ENCODE peak calls at places on chromosomes 5 and 9, in ten cellular contexts. O is SK-N-SH; C is cardiac fibroblast; G is hippocampal formation; H is Calu3; K is T-helper 17 cell; Z is NCI-H1105 treated with DMSO at 0.1 percent for 48 hours; U is mucosa of descending colon; A is Kasumi-1; F is stimulated activated CD4-positive, alpha-beta T cell treated with anti-CD3 and anti-CD28 coated beads, Interleukin-1b, Interleukin-23, amount 100 ng/mL, for 24 hours. T is an unnamed sample.

GRCh38 chr9:112712678-112713077 is 5.2 kb downstream of the INIP start:
- DNase-seq in O (no peak), C (no peak), G (no peak), H (no peak), K (no peak), Z (no peak), U (no peak), A (no peak), F (no peak), T (no peak)

GRCh38 chr9:91534374-91534773 is 110.7 kb upstream of the NFIL3 start:
- DNase-seq in O (no peak), C (no peak), G (no peak), H (no peak), K (no peak), Z (no peak), U (no peak), A (no peak), F (no peak), T (no peak)

GRCh38 chr9:12554636-12555035 is 138.5 kb upstream of the TYRP1 start:
- DNase-seq in O (peak), C (peak), G (no peak), H (peak), K (no peak), Z (no peak), U (no peak), A (peak), F (no peak), T (peak)

GRCh38 chr5:18091758-18092157 is 457.5 kb downstream of the TAF11L14 start:
- DNase-seq in O (no peak), C (no peak), G (no peak), H (no peak), K (no peak), Z (no peak), U (no peak), A (no peak), F (no peak), T (no peak)

GRCh38 chr5:122999947-123000563 is 36.5 kb downstream of the PPIC start:
- DNase-seq in O (no peak), C (peak), G (no peak), H (peak), K (no peak), Z (no peak), U (no peak), A (no peak), F (peak), T (no peak)

GRCh38 chr5:172505403-172505759 is 51.1 kb upstream of the SH3PXD2B start:
- DNase-seq in O (no peak), C (no peak), G (no peak), H (no peak), K (no peak), Z (no peak), U (no peak), A (no peak), F (no peak), T (no peak)

GRCh38 chr5:111266491-111266890 is 42.3 kb downstream of the CAMK4 start:
- DNase-seq in O (no peak), C (no peak), G (no peak), H (no peak), K (no peak), Z (no peak), U (no peak), A (no peak), F (no peak), T (no peak)

GRCh38 chr5:82164957-82165698 is 113.0 kb downstream of the RPS23 start:
- DNase-seq in O (no peak), C (peak), G (no peak), H (peak), K (no peak), Z (no peak), U (no peak), A (no peak), F (no peak), T (no peak)

GRCh38 chr5:140424135-140424534 is 22.5 kb downstream of the ANKHD1 start:
- DNase-seq in O (no peak), C (no peak), G (no peak), H (no peak), K (no peak), Z (no peak), U (no peak), A (no peak), F (no peak), T (no peak)

GRCh38 chr5:80193421-80193820 is 62.4 kb downstream of the SERINC5 start:
- DNase-seq in O (no peak), C (no peak), G (no peak), H (no peak), K (no peak), Z (peak), U (no peak), A (no peak), F (no peak), T (no peak)

GRCh38 chr5:170302729-170303501 is 5.3 kb upstream of the LCP2 start:
- DNase-seq in O (no peak), C (peak), G (no peak), H (no peak), K (peak), Z (no peak), U (peak), A (peak), F (no peak), T (no peak)

GRCh38 chr5:36162810-36163486 is 11.0 kb downstream of the SKP2 start:
- DNase-seq in O (no peak), C (no peak), G (peak), H (no peak), K (no peak), Z (no peak), U (no peak), A (no peak), F (no peak), T (no peak)

GRCh38 chr9:7209051-7209450 is 451.3 kb downstream of the KDM4C start:
- DNase-seq in O (no peak), C (no peak), G (no peak), H (no peak), K (no peak), Z (no peak), U (no peak), A (no peak), F (no peak), T (no peak)

GRCh38 chr5:102796014-102796413 is 40.9 kb downstream of the PAM start:
- DNase-seq in O (no peak), C (peak), G (no peak), H (no peak), K (no peak), Z (peak), U (no peak), A (no peak), F (no peak), T (no peak)

GRCh38 chr9:88235615-88236014 is 97.3 kb upstream of the SPATA31C2 start:
- DNase-seq in O (no peak), C (no peak), G (no peak), H (no peak), K (no peak), Z (no peak), U (no peak), A (no peak), F (no peak), T (no peak)

GRCh38 chr5:123147128-123147527 is 58.1 kb downstream of the PRDM6 start:
- DNase-seq in O (no peak), C (no peak), G (no peak), H (no peak), K (no peak), Z (no peak), U (no peak), A (no peak), F (no peak), T (no peak)

GRCh38 chr9:70672136-70672535 is 257.7 kb upstream of the KLF9 start:
- DNase-seq in O (peak), C (peak), G (no peak), H (no peak), K (no peak), Z (no peak), U (no peak), A (no peak), F (no peak), T (no peak)

GRCh38 chr9:39108145-39108544 is 179.8 kb downstream of the CNTNAP3 start:
- DNase-seq in O (no peak), C (no peak), G (no peak), H (no peak), K (no peak), Z (no peak), U (no peak), A (no peak), F (no peak), T (no peak)

GRCh38 chr9:129725841-129726251 is 27.0 kb downstream of the PTGES start:
- DNase-seq in O (peak), C (no peak), G (no peak), H (no peak), K (no peak), Z (no peak), U (no peak), A (no peak), F (no peak), T (no peak)

GRCh38 chr9:96553070-96553469 is 66.6 kb downstream of the CDC14B start:
- DNase-seq in O (no peak), C (peak), G (no peak), H (no peak), K (no peak), Z (no peak), U (no peak), A (no peak), F (no peak), T (peak)

GRCh38 chr5:120017523-120017922 is 388.2 kb downstream of the FAM170A start:
- DNase-seq in O (no peak), C (no peak), G (no peak), H (no peak), K (no peak), Z (no peak), U (no peak), A (no peak), F (no peak), T (peak)

GRCh38 chr5:38827525-38827924 is 18.3 kb upstream of the OSMR start:
- DNase-seq in O (no peak), C (peak), G (no peak), H (no peak), K (no peak), Z (no peak), U (no peak), A (no peak), F (no peak), T (peak)